ENCODE peak calls at places on chromosomes 1 and 21, in seven cellular contexts. U is thoracic aorta; H is EH; V is RWPE1; G is type B pancreatic cell; X is activated CD4-positive, alpha-beta T cell treated with anti-CD3 and anti-CD28 coated beads, Interleukin-2, amount 10 ng/mL, durations not matched to agents 7 days and 5 days; E is NCI-H2081 treated with DMSO at 0.1 percent for 48 hours. Z is an unnamed sample.

GRCh38 chr1:90730247-90731022 is 13.3 kb upstream of the BARHL2 start:
- DNase-seq in V (no peak), H (no peak), E (no peak), X (no peak), U (no peak), G (no peak), Z (no peak)

GRCh38 chr1:206963119-206963712 is 7.0 kb downstream of the FCAMR start:
- DNase-seq in U (no peak), E (no peak), X (no peak), V (no peak), H (peak), G (no peak), Z (no peak)

GRCh38 chr1:240199758-240200655 is 108.3 kb downstream of the FMN2 start:
- DNase-seq in U (no peak), H (no peak), E (no peak), G (no peak), X (no peak), V (no peak), Z (no peak)

GRCh38 chr1:208587110-208587509 is 342.9 kb upstream of the PLXNA2 start:
- DNase-seq in X (no peak), G (no peak), E (no peak), U (no peak), V (no peak), H (no peak), Z (no peak)

GRCh38 chr1:1889090-1889750 is 1.7 kb downstream of the GNB1 start:
- DNase-seq in X (no peak), V (no peak), E (no peak), G (no peak), H (peak), U (no peak), Z (no peak)

GRCh38 chr1:43566382-43567035 is 35.8 kb downstream of the PTPRF start:
- DNase-seq in H (no peak), U (no peak), E (no peak), G (no peak), V (no peak), X (no peak), Z (no peak)

GRCh38 chr1:208775841-208776240 is 531.7 kb upstream of the PLXNA2 start:
- DNase-seq in G (no peak), E (no peak), V (no peak), H (no peak), X (no peak), U (no peak), Z (no peak)

GRCh38 chr1:77534456-77534855 is 148.0 kb downstream of the ZZZ3 start:
- DNase-seq in V (no peak), U (no peak), E (no peak), G (no peak), H (peak), X (no peak), Z (no peak)

GRCh38 chr21:35220301-35220700 is 171.2 kb upstream of the RUNX1 start:
- DNase-seq in H (peak), E (no peak), U (no peak), V (no peak), X (no peak), G (no peak), Z (no peak)

Z was measured in omental fat pad.